ENCODE peak calls at places on chromosome 3, in ten cellular contexts. O is HTR-8/SVneo; K is A172; G is HCT116; S is CD8-positive, alpha-beta T cell; R is stimulated activated CD4-positive, alpha-beta T cell treated with anti-CD3 and anti-CD28 coated beads, Interleukin-12 subunit alpha, Interleukin-12 subunit beta, amount 100 ng/mL, for 24 hours; C is ovary; V is BJ; B is ecto neural progenitor cell; I is CD4-positive, alpha-beta T cell. E is an unnamed sample.

GRCh38 chr3:12838179-12838965 is 3.0 kb downstream of the RPL32 start:
- DNase-seq in S (no peak), V (no peak), G (no peak), B (no peak), O (no peak), C (no peak), R (no peak), I (no peak), K (no peak), E (no peak)

GRCh38 chr3:70880416-70880815 is 568.0 kb upstream of the MDFIC2 start:
- DNase-seq in K (no peak), V (no peak), O (no peak), R (no peak), C (no peak), S (no peak), B (no peak), G (no peak), I (no peak), E (no peak)

GRCh38 chr3:51024765-51025681 is 350.3 kb downstream of the DOCK3 start:
- DNase-seq in S (peak), I (peak), V (no peak), R (peak), C (no peak), K (peak), B (no peak), O (no peak), G (no peak), E (no peak)

GRCh38 chr3:47542614-47543173 is 29.2 kb upstream of the ELP6 start:
- DNase-seq in G (no peak), V (no peak), C (peak), S (no peak), B (no peak), R (no peak), K (no peak), I (no peak), O (no peak), E (peak)

GRCh38 chr3:52108302-52109232 is 45.7 kb downstream of the POC1A start:
- DNase-seq in G (no peak), S (no peak), B (no peak), V (no peak), K (no peak), I (no peak), C (no peak), O (no peak), R (no peak), E (peak)

GRCh38 chr3:194539498-194539897 is 52.7 kb upstream of the ATP13A3 start:
- DNase-seq in S (no peak), G (no peak), I (no peak), O (no peak), V (no peak), R (no peak), C (no peak), B (no peak), K (no peak), E (no peak)

GRCh38 chr3:50339485-50340196 is 995 bp downstream of the RASSF1 start:
- DNase-seq in K (no peak), O (no peak), I (no peak), V (no peak), G (no peak), R (no peak), S (no peak), C (no peak), B (no peak), E (no peak)

GRCh38 chr3:157327018-157327417 is 109.6 kb upstream of the PTX3 start:
- DNase-seq in I (no peak), C (no peak), V (no peak), R (no peak), S (no peak), K (no peak), B (no peak), O (no peak), G (no peak), E (no peak)

GRCh38 chr3:134201201-134202130 is 49.2 kb downstream of the RYK start:
- DNase-seq in B (no peak), O (peak), C (no peak), R (no peak), K (peak), G (peak), I (no peak), S (no peak), V (peak), E (no peak)

GRCh38 chr3:113695818-113696645 is at the start of gene USF3:
- DNase-seq in S (peak), O (peak), R (peak), V (no peak), K (peak), I (peak), G (peak), B (no peak), C (peak), E (peak)

GRCh38 chr3:189721873-189722665 is 90.9 kb downstream of the TP63 start:
- DNase-seq in G (no peak), I (no peak), S (no peak), O (no peak), C (no peak), K (no peak), R (no peak), V (no peak), B (no peak), E (no peak)

GRCh38 chr3:29370021-29370420 is 89.2 kb downstream of the RBMS3 start:
- DNase-seq in R (no peak), K (no peak), G (no peak), O (no peak), V (no peak), C (no peak), S (no peak), B (no peak), I (no peak), E (no peak)

GRCh38 chr3:193972816-193973215 is 163.1 kb upstream of the HES1 start:
- DNase-seq in C (no peak), G (no peak), V (no peak), I (no peak), K (peak), R (no peak), O (no peak), B (no peak), S (no peak), E (no peak)

GRCh38 chr3:117898722-117899121 is 1135.9 kb downstream of the IGSF11 start:
- DNase-seq in S (no peak), V (no peak), C (no peak), I (no peak), R (no peak), K (no peak), O (no peak), B (no peak), G (peak), E (no peak)

GRCh38 chr3:133112666-133113065 is 74.5 kb downstream of the TMEM108 start:
- DNase-seq in V (no peak), K (no peak), B (no peak), R (no peak), C (no peak), S (no peak), O (no peak), I (no peak), G (no peak), E (no peak)

GRCh38 chr3:64266065-64266874 is 41.0 kb upstream of the PRICKLE2 start:
- DNase-seq in I (no peak), K (peak), B (peak), R (no peak), G (no peak), C (peak), S (no peak), O (peak), V (peak), E (no peak)

GRCh38 chr3:111764645-111765091 is 94.4 kb upstream of the PHLDB2 start:
- DNase-seq in I (no peak), S (no peak), K (peak), V (no peak), G (peak), R (no peak), C (no peak), B (no peak), O (no peak), E (no peak)

GRCh38 chr3:105798381-105798934 is 70.4 kb downstream of the CBLB start:
- DNase-seq in R (no peak), K (no peak), I (no peak), C (no peak), S (no peak), B (no peak), G (no peak), O (no peak), V (no peak), E (no peak)

GRCh38 chr3:45954306-45954705 is 11.0 kb downstream of the CXCR6 start:
- DNase-seq in O (no peak), G (no peak), R (no peak), B (no peak), V (no peak), K (no peak), S (no peak), I (no peak), C (no peak), E (no peak)

GRCh38 chr3:96700322-96701315 is 113.8 kb upstream of the EPHA6 start:
- DNase-seq in R (no peak), G (no peak), I (no peak), S (no peak), V (no peak), O (no peak), B (no peak), K (no peak), C (no peak), E (no peak)

GRCh38 chr3:132569580-132569979 is 27.5 kb upstream of the ACKR4 start:
- DNase-seq in B (no peak), G (no peak), S (no peak), K (no peak), O (no peak), R (no peak), C (no peak), I (no peak), V (peak), E (no peak)

GRCh38 chr3:123085293-123085949 is 18.6 kb downstream of the PDIA5 start:
- DNase-seq in G (no peak), V (no peak), K (no peak), B (no peak), O (no peak), S (no peak), R (no peak), I (no peak), C (no peak), E (no peak)

GRCh38 chr3:15812183-15812582 is 14.4 kb upstream of the ANKRD28 start:
- DNase-seq in C (no peak), O (peak), I (no peak), V (no peak), G (no peak), R (no peak), S (no peak), B (no peak), K (no peak), E (no peak)

GRCh38 chr3:112734718-112735350 is 93.9 kb upstream of the CCDC80 start:
- DNase-seq in I (peak), R (peak), S (peak), V (no peak), K (peak), C (no peak), O (peak), G (peak), B (peak), E (peak)

GRCh38 chr3:6250167-6250566 is 610.7 kb upstream of the GRM7 start:
- DNase-seq in S (no peak), C (no peak), I (no peak), G (no peak), V (no peak), O (no peak), B (no peak), R (no peak), K (no peak), E (no peak)

GRCh38 chr3:58251653-58252052 is 14.1 kb downstream of the ABHD6 start:
- DNase-seq in O (no peak), B (no peak), S (no peak), R (no peak), I (no peak), V (no peak), K (no peak), C (no peak), G (no peak), E (no peak)

GRCh38 chr3:185460719-185461350 is 38.0 kb downstream of the TMEM41A start:
- DNase-seq in S (no peak), B (no peak), G (peak), C (no peak), V (no peak), K (peak), R (no peak), O (peak), I (no peak), E (no peak)

GRCh38 chr3:178434206-178434805 is 101.9 kb upstream of the KCNMB2 start:
- DNase-seq in R (no peak), O (no peak), C (no peak), G (no peak), B (no peak), K (no peak), S (no peak), V (no peak), I (no peak), E (no peak)

GRCh38 chr3:178807694-178808093 is 263.9 kb downstream of the ZMAT3 start:
- DNase-seq in S (no peak), O (no peak), I (no peak), G (no peak), C (no peak), V (no peak), K (no peak), B (no peak), R (no peak), E (no peak)

GRCh38 chr3:53109822-53110771 is 20.1 kb downstream of the RFT1 start:
- DNase-seq in C (peak), B (peak), O (no peak), G (peak), S (no peak), V (peak), K (no peak), R (peak), I (peak), E (peak)

GRCh38 chr3:21894459-21895083 is 143.6 kb upstream of the ZNF385D start:
- DNase-seq in V (no peak), G (no peak), O (peak), I (no peak), B (no peak), K (no peak), S (no peak), R (no peak), C (no peak), E (no peak)

GRCh38 chr3:29889230-29889629 is 608.4 kb downstream of the RBMS3 start:
- DNase-seq in G (no peak), R (no peak), B (no peak), C (no peak), K (no peak), V (no peak), S (no peak), I (no peak), O (no peak), E (no peak)

GRCh38 chr3:195700319-195700718 is 20.5 kb upstream of the MUC20 start:
- DNase-seq in B (peak), G (no peak), I (no peak), V (no peak), S (no peak), O (no peak), C (no peak), K (no peak), R (no peak), E (no peak)

GRCh38 chr3:72679540-72680198 is 168.6 kb downstream of the SHQ1 start:
- DNase-seq in B (no peak), V (no peak), K (peak), I (no peak), O (no peak), C (no peak), G (no peak), S (no peak), R (no peak), E (no peak)

GRCh38 chr3:64393193-64393592 is 167.9 kb upstream of the PRICKLE2 start:
- DNase-seq in S (no peak), V (no peak), R (no peak), C (no peak), B (no peak), G (no peak), O (no peak), I (no peak), K (no peak), E (no peak)

GRCh38 chr3:42851228-42851834 is 24.3 kb downstream of the CYP8B1 start:
- DNase-seq in R (no peak), I (no peak), C (no peak), K (no peak), V (no peak), S (no peak), O (no peak), G (no peak), B (peak), E (no peak)

GRCh38 chr3:71450162-71450561 is 133.4 kb downstream of the FOXP1 start:
- DNase-seq in K (no peak), B (peak), V (no peak), C (no peak), R (no peak), I (no peak), G (no peak), S (no peak), O (no peak), E (no peak)

GRCh38 chr3:69542265-69543079 is 156.6 kb upstream of the FRMD4B start:
- DNase-seq in C (peak), B (peak), S (no peak), G (no peak), R (no peak), I (no peak), V (no peak), O (no peak), K (no peak), E (peak)

GRCh38 chr3:49901351-49902339 is 2.0 kb downstream of the MST1R start:
- DNase-seq in K (no peak), V (no peak), C (no peak), R (no peak), I (no peak), G (no peak), S (no peak), B (no peak), O (no peak), E (no peak)